ENCODE peak calls at places on chromosomes 4 and X, in four cellular contexts. X is CD4-positive, alpha-beta T cell; B is T1000; N is NCI-H345. Q is an unnamed sample.

GRCh38 chr4:37976991-37977470 is 16.8 kb downstream of the PTTG2 start:
- DNase-seq in X (peak; percentile 77), B (peak; percentile 72), N (peak; percentile 59), Q (peak; percentile 37)

GRCh38 chr4:99202094-99202493 is 17.0 kb downstream of the ADH6 start:
- DNase-seq in X (no peak), B (no peak), N (no peak), Q (no peak)

GRCh38 chr4:38278255-38278654 is 318.1 kb downstream of the PTTG2 start:
- DNase-seq in X (no peak), B (no peak), N (no peak), Q (no peak)

GRCh38 chr4:138113819-138114415 is 128.2 kb downstream of the SLC7A11 start:
- DNase-seq in X (no peak), B (no peak), N (peak; percentile 2), Q (no peak)

GRCh38 chrX:110401142-110401541 is 42.5 kb downstream of the RTL9 start:
- DNase-seq in X (no peak), B (no peak), N (no peak), Q (no peak)

GRCh38 chrX:23694606-23695005 is 27.3 kb downstream of the PRDX4 start:
- DNase-seq in X (peak; percentile 29), B (no peak), N (peak; percentile 39), Q (peak; percentile 4)

GRCh38 chr4:55397521-55398321 is 2.0 kb downstream of the TMEM165 start:
- DNase-seq in X (no peak), B (no peak), N (peak; percentile 26), Q (no peak)

GRCh38 chr4:1347410-1347864 is 429 bp downstream of the UVSSA start:
- DNase-seq in X (peak; percentile 28), B (peak; percentile 63), N (peak; percentile 34), Q (no peak)

GRCh38 chr4:173436149-173436579 is 37.2 kb upstream of the SCRG1 start:
- DNase-seq in X (no peak), B (no peak), N (no peak), Q (no peak)

GRCh38 chr4:24428850-24429249 is 155.5 kb downstream of the DHX15 start:
- DNase-seq in X (no peak), B (no peak), N (no peak), Q (no peak)

GRCh38 chrX:104564921-104565703 is 887 bp upstream of the IL1RAPL2 start:
- DNase-seq in X (no peak), B (no peak), N (no peak), Q (no peak)

GRCh38 chrX:102085706-102086105 is 39.8 kb upstream of the TCEAL2 start:
- DNase-seq in X (no peak), B (no peak), N (no peak), Q (no peak)

GRCh38 chr4:184310171-184310567 is 92.5 kb upstream of the ENPP6 start:
- DNase-seq in X (peak; percentile 28), B (no peak), N (no peak), Q (no peak)

GRCh38 chr4:23291139-23291538 is 598.4 kb downstream of the GBA3 start:
- DNase-seq in X (no peak), B (no peak), N (no peak), Q (no peak)

GRCh38 chr4:7103599-7104365 is 35.9 kb upstream of the GRPEL1 start:
- DNase-seq in X (no peak), B (no peak), N (peak; percentile 28), Q (peak; percentile 13)

GRCh38 chr4:180189639-180190038 is 2053.6 kb upstream of the TENM3 start:
- DNase-seq in X (no peak), B (no peak), N (no peak), Q (no peak)

GRCh38 chr4:126446917-126447316 is 1132.2 kb downstream of the FAT4 start:
- DNase-seq in X (no peak), B (no peak), N (no peak), Q (no peak)

GRCh38 chr4:110472583-110473329 is 3.2 kb upstream of the ENPEP start:
- DNase-seq in X (no peak), B (no peak), N (no peak), Q (no peak)

GRCh38 chrX:10052906-10053625 is 85.9 kb downstream of the CLDN34 start:
- DNase-seq in X (no peak), B (no peak), N (no peak), Q (no peak)

GRCh38 chr4:89263265-89263664 is 44.3 kb downstream of the GPRIN3 start:
- DNase-seq in X (no peak), B (no peak), N (no peak), Q (no peak)

GRCh38 chr4:119138046-119138445 is 2.4 kb downstream of the MYOZ2 start:
- DNase-seq in X (no peak), B (no peak), N (no peak), Q (no peak)

GRCh38 chrX:136395271-136395670 is 92.5 kb upstream of the BRS3 start:
- DNase-seq in X (no peak), B (no peak), N (no peak), Q (no peak)

GRCh38 chrX:13068651-13069050 is 24.2 kb upstream of the FAM9C start:
- DNase-seq in X (no peak), B (no peak), N (no peak), Q (no peak)

Q was measured in COR-L47.